ENCODE peak calls at places on chromosomes 6 and 20, in seven cellular contexts. M is trophoblast cell, J is mesendoderm, N is mesenchymal stem cell, Z is IMR-90, K is H1, T is H9. W is an unnamed sample.

GRCh38 chr6:158718431-158719126 is 68.7 kb downstream of the SYTL3 start:
- DNase-seq in N (peak), M (peak), K (peak), J (peak), T (peak), Z (no peak), W (peak)

GRCh38 chr20:37564016-37564387 is 36.3 kb upstream of the BLCAP start:
- DNase-seq in K (no peak), T (no peak), J (no peak), M (no peak), N (no peak), Z (no peak), W (no peak)

GRCh38 chr6:43171284-43172126 is 436 bp downstream of the SRF start:
- DNase-seq in N (no peak), M (no peak), J (no peak), T (no peak), Z (no peak), K (peak), W (no peak)

GRCh38 chr20:22586645-22587310 is 2.4 kb upstream of the FOXA2 start:
- DNase-seq in K (peak), T (peak), N (no peak), J (peak), M (no peak), Z (no peak), W (no peak)

GRCh38 chr6:103893082-103893481 is 966.6 kb downstream of the HACE1 start:
- DNase-seq in J (no peak), K (no peak), M (no peak), T (no peak), Z (no peak), N (peak), W (no peak)

GRCh38 chr6:138948780-138949179 is 39.3 kb downstream of the REPS1 start:
- DNase-seq in K (no peak), M (no peak), T (no peak), Z (no peak), J (peak), N (peak), W (no peak)

GRCh38 chr6:126176266-126176665 is 163.6 kb upstream of the CENPW start:
- DNase-seq in N (peak), Z (peak), J (peak), K (no peak), M (no peak), T (no peak), W (no peak)

GRCh38 chr6:27617700-27618689 is 145.1 kb upstream of the ZNF184 start:
- DNase-seq in J (peak), K (peak), T (peak), M (peak), Z (peak), N (peak), W (no peak)

GRCh38 chr6:147222160-147222838 is 18.1 kb downstream of the STXBP5 start:
- DNase-seq in K (no peak), Z (peak), J (peak), T (no peak), N (peak), M (no peak), W (no peak)

GRCh38 chr6:710601-711571 is 17.9 kb upstream of the EXOC2 start:
- DNase-seq in K (peak), J (peak), N (peak), M (peak), Z (peak), T (peak), W (peak)

DNA sequence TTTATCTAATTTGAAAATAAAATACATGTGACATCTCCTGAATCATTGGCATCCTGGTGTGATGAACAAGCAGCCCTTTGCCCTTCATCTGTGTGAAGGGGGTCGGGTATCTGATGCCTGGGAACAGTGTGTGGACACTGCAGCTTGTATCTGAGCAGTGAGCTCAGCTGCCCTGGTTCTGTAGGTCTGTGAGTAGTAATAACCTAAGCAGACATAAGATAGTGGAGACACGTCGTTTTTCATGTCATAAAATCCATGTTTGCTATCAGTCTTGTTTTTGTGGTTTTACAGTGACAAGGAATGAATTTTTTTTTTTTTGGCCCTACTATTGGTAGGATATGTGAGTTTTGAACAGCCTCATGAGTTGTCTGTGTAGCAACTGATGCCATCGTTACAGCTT is 133.0 kb downstream of the JARID2 start:
- DNase-seq in M (no peak), K (no peak), J (no peak), T (no peak), N (no peak), Z (peak), W (no peak)
- H2AK5ac ChIP-seq in M (no peak), K (no peak), J (no peak), T (no peak), N (no peak), Z (no peak), W (no peak)

GRCh38 chr20:63490416-63490815 is 8.5 kb downstream of the EEF1A2 start:
- DNase-seq in M (no peak), N (no peak), K (no peak), T (peak), J (no peak), Z (no peak), W (no peak)

GRCh38 chr20:63486300-63486855 is 12.5 kb downstream of the EEF1A2 start:
- DNase-seq in K (no peak), N (no peak), J (no peak), T (no peak), M (no peak), Z (no peak), W (no peak)

GRCh38 chr20:63487116-63487764 is 11.6 kb downstream of the EEF1A2 start:
- DNase-seq in Z (no peak), K (peak), T (no peak), N (no peak), J (no peak), M (no peak), W (no peak)

GRCh38 chr20:63488331-63489251 is 10.3 kb downstream of the EEF1A2 start:
- DNase-seq in M (no peak), Z (no peak), K (peak), J (peak), T (no peak), N (no peak), W (no peak)

DNA sequence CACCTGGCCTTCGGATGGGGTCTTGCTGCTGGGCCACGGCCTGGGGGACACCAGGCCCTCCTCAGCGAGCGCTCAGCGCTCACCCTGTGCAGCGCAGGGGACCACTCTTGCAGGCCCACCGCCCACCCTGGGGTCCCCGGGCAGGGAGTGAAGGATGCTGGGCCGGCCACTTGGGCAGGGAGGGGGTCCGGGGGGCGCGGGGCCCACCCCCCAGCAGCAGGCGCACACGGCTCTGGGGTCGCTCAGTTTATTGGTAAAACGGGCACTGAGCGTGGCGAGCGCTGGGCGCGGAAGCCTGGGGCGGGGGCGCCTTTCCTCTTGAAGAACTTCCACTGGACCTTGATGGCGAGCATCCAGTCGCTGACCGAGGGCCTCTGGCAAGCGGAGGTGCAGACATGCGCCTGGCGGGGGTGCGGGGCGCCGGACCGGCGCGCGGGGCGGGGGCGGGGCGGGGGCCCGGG is 11.1 kb downstream of the EEF1A2 start:
- DNase-seq in K (peak), N (no peak), T (no peak), Z (no peak), M (no peak), J (no peak), W (no peak)
- H2AK5ac ChIP-seq in K (no peak), N (no peak), T (no peak), Z (no peak), M (no peak), J (no peak), W (no peak)

GRCh38 chr20:5474646-5475550 is 158.1 kb upstream of the PROKR2 start:
- DNase-seq in N (no peak), M (no peak), T (no peak), K (no peak), J (no peak), Z (no peak), W (no peak)
- H2AK5ac ChIP-seq in N (no peak), M (no peak), T (no peak), K (no peak), J (no peak), Z (no peak), W (no peak)

GRCh38 chr20:4667836-4668235 is 53.9 kb upstream of the PRND start:
- DNase-seq in J (no peak), T (no peak), K (no peak), M (no peak), Z (no peak), N (no peak), W (no peak)
- H2AK5ac ChIP-seq in J (no peak), T (no peak), K (no peak), M (no peak), Z (no peak), N (no peak), W (no peak)

GRCh38 chr6:135423649-135424128 is 73.9 kb downstream of the AHI1 start:
- DNase-seq in K (no peak), M (no peak), Z (peak), T (no peak), J (peak), N (peak), W (peak)
- H2AK5ac ChIP-seq in K (no peak), M (no peak), Z (no peak), T (no peak), J (no peak), N (no peak), W (no peak)

GRCh38 chr6:76326866-76327265 is 254.4 kb upstream of the IMPG1 start:
- DNase-seq in J (no peak), Z (no peak), M (no peak), N (no peak), T (no peak), K (no peak), W (no peak)

GRCh38 chr6:76330031-76330430 is 257.6 kb upstream of the IMPG1 start:
- DNase-seq in M (no peak), J (no peak), T (no peak), K (no peak), Z (no peak), N (no peak), W (no peak)
- H2AK5ac ChIP-seq in M (no peak), J (no peak), T (no peak), K (no peak), Z (no peak), N (no peak), W (no peak)

DNA sequence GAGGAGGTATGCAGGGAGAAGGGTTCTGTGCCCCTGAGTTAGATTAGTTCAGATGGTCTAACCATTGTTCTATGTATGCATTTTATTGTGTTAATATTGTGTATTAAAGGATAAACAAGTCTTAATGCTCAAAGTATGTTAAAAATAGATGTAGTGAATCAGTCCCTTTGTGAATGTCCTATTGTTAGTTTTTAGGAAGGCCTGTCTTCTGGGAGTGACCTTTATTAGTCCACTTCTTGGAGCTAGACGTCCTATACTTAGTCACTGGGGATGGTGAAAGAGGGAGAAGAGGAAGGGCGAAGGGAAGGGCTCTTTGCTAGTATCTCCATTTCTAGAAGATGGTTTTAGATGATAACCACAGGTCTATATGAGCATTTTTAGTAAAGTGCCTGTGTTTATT is 12.3 kb upstream of the HMGN4 start:
- DNase-seq in J (no peak), Z (no peak), T (no peak), M (no peak), K (no peak), N (no peak), W (no peak)
- H2AK5ac ChIP-seq in J (no peak), Z (no peak), T (no peak), M (no peak), K (no peak), N (no peak), W (no peak)

GRCh38 chr6:124148225-124148624 is 344.6 kb downstream of the NKAIN2 start:
- DNase-seq in Z (no peak), N (peak), J (no peak), M (no peak), K (no peak), T (no peak), W (no peak)

DNA sequence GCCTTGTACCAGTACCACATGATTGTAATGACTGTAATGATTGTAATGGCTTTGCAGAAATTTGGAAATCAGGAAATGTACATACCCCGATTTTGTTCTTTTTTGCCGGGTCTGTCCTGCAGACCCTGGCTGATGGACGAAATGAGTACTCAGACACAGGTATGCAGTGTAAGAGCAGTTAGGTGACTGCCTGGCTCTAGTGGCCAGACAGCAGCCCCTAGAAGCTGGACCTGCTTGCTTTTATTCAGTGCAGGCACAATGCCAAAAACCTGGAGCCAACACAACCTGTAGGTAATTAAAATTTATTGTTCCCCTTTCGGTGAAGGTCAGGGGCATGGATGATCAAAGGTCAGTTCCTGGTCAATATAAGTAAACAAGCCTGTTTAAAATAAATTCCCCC is 346.0 kb downstream of the NKAIN2 start:
- DNase-seq in J (no peak), N (no peak), K (no peak), T (no peak), Z (no peak), M (no peak), W (no peak)
- H2AK5ac ChIP-seq in J (no peak), N (no peak), K (no peak), T (no peak), Z (no peak), M (no peak), W (no peak)

DNA sequence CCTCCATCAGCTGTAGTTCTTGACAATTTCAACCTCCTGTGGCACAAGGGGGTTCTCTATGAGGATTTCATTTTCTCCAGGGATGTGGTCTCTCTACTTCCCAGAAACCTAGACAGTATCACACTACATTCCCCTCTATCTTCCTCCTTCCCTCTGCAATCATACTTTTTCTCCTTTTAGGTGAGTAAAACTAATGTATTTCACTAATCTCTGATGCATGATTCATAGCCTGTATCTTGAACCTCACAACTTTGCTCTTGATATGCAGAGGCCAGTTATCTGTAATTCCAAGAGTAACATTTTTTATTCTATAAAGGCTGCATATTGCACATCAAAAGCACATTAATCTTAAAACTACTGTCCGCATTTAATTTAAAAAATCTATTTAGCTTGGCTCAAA is 449.6 kb downstream of the RFPL4B start:
- DNase-seq in J (no peak), K (no peak), N (no peak), Z (no peak), T (no peak), M (no peak), W (no peak)
- H2AK5ac ChIP-seq in J (no peak), K (no peak), N (no peak), Z (no peak), T (no peak), M (no peak), W (no peak)